ENCODE peak calls at places on chromosome 5, in four cellular contexts. One of them, this sample, is unnamed.

GRCh38 chr5:138981131-138981530 is 106.0 kb upstream of the LRRTM2 start:
- DNase-seq in T-helper 2 cell: no peak
- DNase-seq in stomach: no peak
- DNase-seq in EL: peak; percentile 80
- DNase-seq in this sample: no peak

GRCh38 chr5:59124983-59125960 is 542.4 kb downstream of the RAB3C start:
- DNase-seq in T-helper 2 cell: no peak
- DNase-seq in EL: peak; percentile 30
- DNase-seq in stomach: no peak
- DNase-seq in this sample: no peak

GRCh38 chr5:76427481-76428140 is 24.5 kb downstream of the IQGAP2 start:
- DNase-seq in stomach: no peak
- DNase-seq in EL: no peak
- DNase-seq in T-helper 2 cell: no peak
- DNase-seq in this sample: no peak

GRCh38 chr5:98433673-98434072 is 339.8 kb upstream of the RGMB start:
- DNase-seq in stomach: no peak
- DNase-seq in EL: peak; percentile 34
- DNase-seq in T-helper 2 cell: no peak
- DNase-seq in this sample: no peak

GRCh38 chr5:178331491-178331981 is 98.9 kb upstream of the PHYKPL start:
- DNase-seq in EL: no peak
- DNase-seq in T-helper 2 cell: no peak
- DNase-seq in stomach: peak; percentile 84
- DNase-seq in this sample: peak; percentile 39

GRCh38 chr5:5795074-5795779 is 372.8 kb downstream of the ICE1 start:
- DNase-seq in T-helper 2 cell: no peak
- DNase-seq in EL: no peak
- DNase-seq in stomach: no peak
- DNase-seq in this sample: no peak

GRCh38 chr5:176644294-176644693 is 3.0 kb upstream of the TSPAN17 start:
- DNase-seq in EL: no peak
- DNase-seq in stomach: no peak
- DNase-seq in T-helper 2 cell: no peak
- DNase-seq in this sample: no peak

GRCh38 chr5:74096325-74096724 is 470.3 kb downstream of the ARHGEF28 start:
- DNase-seq in stomach: no peak
- DNase-seq in T-helper 2 cell: no peak
- DNase-seq in EL: no peak
- DNase-seq in this sample: no peak

GRCh38 chr5:53023969-53024368 is 34.8 kb downstream of the ITGA2 start:
- DNase-seq in T-helper 2 cell: no peak
- DNase-seq in EL: peak; percentile 82
- DNase-seq in stomach: no peak
- DNase-seq in this sample: no peak

GRCh38 chr5:42337143-42337542 is 86.1 kb upstream of the GHR start:
- DNase-seq in EL: no peak
- DNase-seq in T-helper 2 cell: no peak
- DNase-seq in stomach: no peak
- DNase-seq in this sample: no peak

GRCh38 chr5:82538339-82539034 is 260.3 kb upstream of the RPS23 start:
- DNase-seq in EL: no peak
- DNase-seq in stomach: no peak
- DNase-seq in T-helper 2 cell: no peak
- DNase-seq in this sample: no peak

This sample was measured in transverse colon.